ENCODE peak calls at places on chromosomes 1 and 21, in eight cellular contexts. C, S, F, R, I, U, N and M are unnamed samples.

GRCh38 chr1:21822349-21822748 is 10.3 kb downstream of the LDLRAD2 start:
- DNase-seq in C (no peak), S (peak; percentile 89), F (no peak), R (no peak), I (no peak), U (peak; percentile 96), N (no peak), M (peak; percentile 73)

GRCh38 chr1:180842052-180842451 is 70.6 kb upstream of the KIAA1614 start:
- DNase-seq in C (no peak), S (no peak), F (no peak), R (no peak), I (peak; percentile 85), U (no peak), N (no peak), M (peak; percentile 8)

GRCh38 chr1:193951989-193952388 is 765.6 kb upstream of the B3GALT2 start:
- DNase-seq in C (no peak), S (no peak), F (no peak), R (peak; percentile 28), I (peak; percentile 1), U (no peak), N (no peak), M (no peak)

GRCh38 chr1:33256701-33257387 is 552 bp downstream of the ZNF362 start:
- DNase-seq in C (peak; percentile 49), S (no peak), F (peak; percentile 75), R (peak; percentile 79), I (peak; percentile 83), U (no peak), N (peak; percentile 48), M (peak; percentile 61)

GRCh38 chr1:23167353-23168078 is 1.1 kb downstream of the LUZP1 start:
- DNase-seq in C (no peak), S (peak; percentile 46), F (peak; percentile 45), R (peak; percentile 73), I (peak; percentile 64), U (peak; percentile 79), N (no peak), M (peak; percentile 94)

GRCh38 chr1:230940848-230941247 is 37.8 kb downstream of the TTC13 start:
- DNase-seq in C (no peak), S (no peak), F (no peak), R (no peak), I (peak; percentile 65), U (no peak), N (no peak), M (no peak)

GRCh38 chr1:33810571-33810970 is 53.3 kb upstream of the HMGB4 start:
- DNase-seq in C (no peak), S (no peak), F (no peak), R (no peak), I (no peak), U (no peak), N (no peak), M (no peak)

GRCh38 chr1:147620543-147620942 is 49.8 kb downstream of the ACP6 start:
- DNase-seq in C (no peak), S (no peak), F (no peak), R (no peak), I (no peak), U (no peak), N (no peak), M (no peak)

GRCh38 chr1:162145280-162145965 is 75.9 kb downstream of the NOS1AP start:
- DNase-seq in C (no peak), S (no peak), F (no peak), R (no peak), I (no peak), U (no peak), N (no peak), M (peak; percentile 91)

GRCh38 chr1:213326666-213327317 is 275.8 kb downstream of the RPS6KC1 start:
- DNase-seq in C (no peak), S (no peak), F (no peak), R (no peak), I (peak; percentile 77), U (no peak), N (no peak), M (no peak)

GRCh38 chr21:36860736-36861594 is 105.5 kb downstream of the HLCS start:
- DNase-seq in C (no peak), S (no peak), F (no peak), R (peak; percentile 56), I (peak; percentile 79), U (peak; percentile 27), N (no peak), M (no peak)

GRCh38 chr1:150512846-150513245 is 2.7 kb upstream of the FALEC start:
- DNase-seq in C (no peak), S (no peak), F (no peak), R (no peak), I (no peak), U (no peak), N (no peak), M (no peak)

GRCh38 chr1:207981976-207982375 is 71.1 kb upstream of the CD34 start:
- DNase-seq in C (peak; percentile 40), S (peak; percentile 78), F (peak; percentile 38), R (no peak), I (no peak), U (peak; percentile 69), N (peak; percentile 22), M (peak; percentile 68)

GRCh38 chr1:204438628-204439027 is 27.0 kb upstream of the PPP1R15B start:
- DNase-seq in C (peak; percentile 52), S (no peak), F (no peak), R (peak; percentile 76), I (peak; percentile 100), U (no peak), N (no peak), M (no peak)

GRCh38 chr1:42035205-42035829 is 116.6 kb upstream of the HIVEP3 start:
- DNase-seq in C (peak; percentile 16), S (peak; percentile 74), F (peak; percentile 80), R (peak; percentile 90), I (peak; percentile 42), U (peak; percentile 95), N (peak; percentile 76), M (peak; percentile 91)

GRCh38 chr1:224617410-224618361 is 1.6 kb downstream of the CNIH3 start:
- DNase-seq in C (no peak), S (no peak), F (no peak), R (no peak), I (no peak), U (no peak), N (no peak), M (peak; percentile 38)

GRCh38 chr1:24364975-24365678 is 46.0 kb downstream of the GRHL3 start:
- DNase-seq in C (peak; percentile 85), S (no peak), F (no peak), R (no peak), I (peak; percentile 95), U (peak; percentile 35), N (no peak), M (no peak)

GRCh38 chr1:74767490-74767889 is 34.5 kb downstream of the TYW3 start:
- DNase-seq in C (peak; percentile 2), S (peak; percentile 70), F (peak; percentile 21), R (no peak), I (peak; percentile 2), U (peak; percentile 44), N (no peak), M (peak; percentile 40)

GRCh38 chr21:33025471-33026298 is at the start of gene OLIG2:
- DNase-seq in C (no peak), S (peak; percentile 96), F (no peak), R (no peak), I (peak; percentile 16), U (peak; percentile 32), N (peak; percentile 66), M (peak; percentile 96)

GRCh38 chr1:151945725-151946365 is 36.5 kb upstream of the THEM4 start:
- DNase-seq in C (peak; percentile 90), S (peak; percentile 87), F (no peak), R (peak; percentile 91), I (peak; percentile 94), U (peak; percentile 79), N (peak; percentile 62), M (peak; percentile 16)

GRCh38 chr1:21815724-21816311 is 3.8 kb downstream of the LDLRAD2 start:
- DNase-seq in C (no peak), S (no peak), F (peak; percentile 13), R (no peak), I (peak; percentile 10), U (no peak), N (no peak), M (no peak)

DNA sequence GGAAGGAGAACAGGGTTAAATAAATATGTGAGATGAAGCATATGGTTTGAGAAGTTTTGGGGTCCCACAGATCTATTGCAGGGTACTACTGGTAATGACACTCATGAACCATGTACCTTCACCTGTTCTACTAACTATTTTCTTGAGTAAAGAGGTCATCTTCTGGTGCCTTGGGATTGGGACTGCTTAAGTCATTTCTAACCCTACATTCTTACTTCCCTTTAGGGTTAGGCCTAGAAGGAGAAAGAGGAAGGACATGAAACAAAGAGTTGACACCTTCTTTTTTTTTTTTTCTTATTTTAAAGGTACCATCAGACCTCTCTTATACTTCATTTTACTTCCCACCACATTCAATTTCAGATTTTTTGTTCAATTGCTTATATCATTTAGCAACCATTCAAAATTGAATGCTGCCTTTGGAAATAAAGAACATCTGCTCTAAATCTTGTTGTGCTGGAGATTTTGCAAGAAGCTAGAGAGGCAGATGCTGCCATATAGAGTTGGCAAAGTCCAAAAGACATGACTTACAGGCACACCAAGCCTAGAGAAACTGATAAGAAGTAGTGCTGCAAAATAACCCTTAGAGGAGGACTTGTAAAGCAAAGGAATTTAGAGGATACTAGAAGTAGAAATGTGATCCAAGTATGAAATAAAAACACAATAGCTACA is 374.4 kb upstream of the ST6GALNAC5 start:
- DNase-seq in C (no peak), S (no peak), F (no peak), R (no peak), I (no peak), U (no peak), N (no peak), M (no peak)
- H3K4me2 ChIP-seq in C (no peak overlapping the region), S (no peak overlapping the region), F (no peak overlapping the region), R (no peak overlapping the region), I (no peak overlapping the region), U (no peak overlapping the region), N (no peak overlapping the region), M (no peak overlapping the region)

DNA sequence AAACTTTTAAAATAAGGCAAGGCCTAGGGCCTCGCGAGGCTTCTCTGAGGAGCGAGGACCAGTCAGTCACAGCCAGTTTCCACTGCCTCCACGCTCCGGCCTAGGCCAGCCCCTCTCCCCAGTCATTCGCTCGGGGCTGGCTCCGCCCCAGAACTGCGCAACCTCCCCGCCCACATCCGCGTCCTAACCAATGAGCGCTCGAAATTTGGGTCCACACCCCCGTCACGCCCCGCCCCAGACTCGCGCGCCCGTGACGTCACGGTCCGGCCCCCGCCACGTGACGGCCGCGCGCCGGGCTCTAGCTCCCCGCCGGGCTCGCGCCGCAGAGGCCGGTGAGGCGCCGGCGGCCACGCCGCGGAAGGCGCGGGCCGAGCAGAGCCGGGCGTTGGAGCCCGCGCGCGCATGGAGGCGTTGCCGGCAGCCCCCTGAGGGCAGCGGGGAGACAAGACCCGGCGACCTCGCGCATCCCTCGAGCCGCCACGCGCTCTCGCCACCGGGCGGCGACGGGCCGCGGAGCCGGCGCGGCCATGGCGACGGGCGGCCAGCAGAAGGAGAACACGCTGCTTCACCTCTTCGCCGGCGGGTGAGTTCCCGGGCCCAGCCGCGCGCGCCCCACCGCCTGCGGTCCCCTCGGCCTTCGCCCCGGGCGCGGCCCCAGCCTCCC is at the start of gene SLC25A33:
- DNase-seq in C (peak; percentile 86), S (peak; percentile 96), F (peak; percentile 98), R (peak; percentile 99), I (peak; percentile 97), U (peak; percentile 99), N (peak; percentile 87), M (peak; percentile 96)
- TF ChIP-seq CTCF in C (no peak), S (no peak), F (no peak), R (no peak), I (no peak), U (no peak), N (no peak), M (peak; percentile 17)

GRCh38 chr1:239985044-239985443 is 106.6 kb upstream of the FMN2 start:
- DNase-seq in C (no peak), S (no peak), F (peak; percentile 12), R (no peak), I (no peak), U (no peak), N (no peak), M (no peak)
- H3K9me3 ChIP-seq in C (peaks cover 33% of the 10 kb centered on the region), S (peaks cover 41% of the 10 kb centered on the region), F (no peaks in the 10 kb centered on the region), R (no peaks in the 10 kb centered on the region), I (no peaks in the 10 kb centered on the region), U (no peaks in the 10 kb centered on the region), N (no peaks in the 10 kb centered on the region), M (peaks cover 5% of the 10 kb centered on the region)

GRCh38 chr1:86994061-86994460 is 79.6 kb downstream of the HS2ST1 start:
- DNase-seq in C (no peak), S (no peak), F (no peak), R (no peak), I (no peak), U (no peak), N (no peak), M (no peak)
- H3K4me2 ChIP-seq in C (peak overlapping the region; percentile 60), S (no peak overlapping the region), F (no peak overlapping the region), R (peak overlapping the region; percentile 40), I (no peak overlapping the region), U (peak overlapping the region; percentile 1), N (no peak overlapping the region), M (no peak overlapping the region)